ENCODE peak calls at places on chromosomes 2 and 18, in nine cellular contexts. One of them, this sample, is unnamed.
A peak's percentile ranks its signal among the peaks of the same experiment; 100 is the strongest.

GRCh38 chr2:229273384-229274338 is 2.6 kb upstream of the PID1 start:
- DNase-seq in occipital lobe: peak; percentile 26
- DNase-seq in SHP77: peak; percentile 87
- DNase-seq in mucosa of gallbladder: peak; percentile 71
- DNase-seq in NCI-H1436: peak; percentile 86
- DNase-seq in H7: peak; percentile 81
- DNase-seq in lower lobe of right lung: peak; percentile 64
- DNase-seq in ELF-1: peak; percentile 79
- DNase-seq in GM20000: peak; percentile 62
- DNase-seq in this sample: peak; percentile 98

GRCh38 chr18:13502585-13502984 is 223.8 kb downstream of the FAM210A start:
- DNase-seq in SHP77: no peak
- DNase-seq in NCI-H1436: no peak
- DNase-seq in occipital lobe: no peak
- DNase-seq in mucosa of gallbladder: no peak
- DNase-seq in GM20000: no peak
- DNase-seq in H7: no peak
- DNase-seq in lower lobe of right lung: no peak
- DNase-seq in ELF-1: no peak
- DNase-seq in this sample: peak; percentile 2

GRCh38 chr18:61502472-61502871 is 169.2 kb downstream of the CDH20 start:
- DNase-seq in NCI-H1436: peak; percentile 59
- DNase-seq in ELF-1: peak; percentile 64
- DNase-seq in occipital lobe: peak; percentile 45
- DNase-seq in H7: peak; percentile 67
- DNase-seq in GM20000: peak; percentile 55
- DNase-seq in mucosa of gallbladder: peak; percentile 39
- DNase-seq in SHP77: peak; percentile 26
- DNase-seq in lower lobe of right lung: no peak
- DNase-seq in this sample: peak; percentile 90

GRCh38 chr18:62030091-62030985 is 137.5 kb upstream of the RNF152 start:
- DNase-seq in lower lobe of right lung: no peak
- DNase-seq in occipital lobe: no peak
- DNase-seq in SHP77: no peak
- DNase-seq in NCI-H1436: no peak
- DNase-seq in ELF-1: no peak
- DNase-seq in mucosa of gallbladder: no peak
- DNase-seq in GM20000: no peak
- DNase-seq in H7: no peak
- DNase-seq in this sample: no peak

GRCh38 chr2:238614376-238614775 is 187.6 kb downstream of the ASB1 start:
- DNase-seq in H7: no peak
- DNase-seq in mucosa of gallbladder: no peak
- DNase-seq in GM20000: no peak
- DNase-seq in lower lobe of right lung: no peak
- DNase-seq in ELF-1: no peak
- DNase-seq in SHP77: no peak
- DNase-seq in NCI-H1436: no peak
- DNase-seq in occipital lobe: no peak
- DNase-seq in this sample: no peak

GRCh38 chr18:12621737-12622306 is 36.1 kb downstream of the SPIRE1 start:
- DNase-seq in mucosa of gallbladder: no peak
- DNase-seq in NCI-H1436: no peak
- DNase-seq in H7: no peak
- DNase-seq in ELF-1: no peak
- DNase-seq in GM20000: no peak
- DNase-seq in SHP77: no peak
- DNase-seq in occipital lobe: no peak
- DNase-seq in lower lobe of right lung: no peak
- DNase-seq in this sample: no peak

GRCh38 chr2:925711-926110 is 24.9 kb upstream of the SNTG2 start:
- DNase-seq in ELF-1: no peak
- DNase-seq in SHP77: no peak
- DNase-seq in occipital lobe: no peak
- DNase-seq in mucosa of gallbladder: no peak
- DNase-seq in GM20000: no peak
- DNase-seq in lower lobe of right lung: no peak
- DNase-seq in H7: no peak
- DNase-seq in NCI-H1436: no peak
- DNase-seq in this sample: no peak

GRCh38 chr2:234203135-234203984 is 152.9 kb downstream of the SPP2 start:
- DNase-seq in lower lobe of right lung: no peak
- DNase-seq in ELF-1: no peak
- DNase-seq in NCI-H1436: no peak
- DNase-seq in occipital lobe: no peak
- DNase-seq in mucosa of gallbladder: peak; percentile 27
- DNase-seq in SHP77: peak; percentile 33
- DNase-seq in H7: no peak
- DNase-seq in GM20000: no peak
- DNase-seq in this sample: no peak

GRCh38 chr18:46916551-46917107 is 678 bp downstream of the PIAS2 start:
- DNase-seq in SHP77: no peak
- DNase-seq in mucosa of gallbladder: peak; percentile 14
- DNase-seq in occipital lobe: peak; percentile 6
- DNase-seq in NCI-H1436: no peak
- DNase-seq in GM20000: peak; percentile 78
- DNase-seq in H7: no peak
- DNase-seq in ELF-1: peak; percentile 29
- DNase-seq in lower lobe of right lung: no peak
- DNase-seq in this sample: peak; percentile 27

GRCh38 chr2:182767578-182767977 is 51.5 kb downstream of the DNAJC10 start:
- DNase-seq in GM20000: peak; percentile 4
- DNase-seq in lower lobe of right lung: no peak
- DNase-seq in mucosa of gallbladder: no peak
- DNase-seq in ELF-1: peak; percentile 16
- DNase-seq in SHP77: peak; percentile 11
- DNase-seq in NCI-H1436: no peak
- DNase-seq in H7: peak; percentile 9
- DNase-seq in occipital lobe: no peak
- DNase-seq in this sample: no peak

GRCh38 chr2:128032092-128032491 is 4.2 kb upstream of the SAP130 start:
- DNase-seq in SHP77: no peak
- DNase-seq in mucosa of gallbladder: no peak
- DNase-seq in GM20000: no peak
- DNase-seq in NCI-H1436: no peak
- DNase-seq in lower lobe of right lung: no peak
- DNase-seq in ELF-1: no peak
- DNase-seq in H7: no peak
- DNase-seq in occipital lobe: no peak
- DNase-seq in this sample: no peak

GRCh38 chr2:14257801-14258507 is 374.6 kb upstream of the LRATD1 start:
- DNase-seq in SHP77: no peak
- DNase-seq in H7: no peak
- DNase-seq in ELF-1: no peak
- DNase-seq in GM20000: no peak
- DNase-seq in lower lobe of right lung: no peak
- DNase-seq in mucosa of gallbladder: no peak
- DNase-seq in NCI-H1436: no peak
- DNase-seq in occipital lobe: no peak
- DNase-seq in this sample: no peak

GRCh38 chr18:55360061-55360460 is 227.9 kb downstream of the TCF4 start:
- DNase-seq in H7: no peak
- DNase-seq in NCI-H1436: no peak
- DNase-seq in SHP77: no peak
- DNase-seq in ELF-1: no peak
- DNase-seq in lower lobe of right lung: no peak
- DNase-seq in GM20000: no peak
- DNase-seq in occipital lobe: no peak
- DNase-seq in mucosa of gallbladder: no peak
- DNase-seq in this sample: no peak

This sample was measured in NCI-H510A treated with DMSO at 0.1 percent for 48 hours.